ENCODE peak calls at places on chromosomes 7 and 10, in six cellular contexts. E is brain microvascular endothelial cell; C is OCI-LY7; G is HEK293T; N is central memory CD4-positive, alpha-beta T cell; H is T follicular helper cell. D is an unnamed sample.

GRCh38 chr7:43141091-43141490 is 28.6 kb downstream of the HECW1 start:
- DNase-seq in E (no peak), C (no peak), G (no peak), N (no peak), H (no peak), D (no peak)

GRCh38 chr7:141073641-141074161 is at the start of gene TMEM178B:
- DNase-seq in E (no peak), C (no peak), G (peak), N (no peak), H (no peak), D (no peak)

GRCh38 chr7:65233409-65234034 is 140.1 kb upstream of the ZNF92 start:
- DNase-seq in E (no peak), C (no peak), G (no peak), N (no peak), H (no peak), D (no peak)

GRCh38 chr10:49300140-49300974 is 1.4 kb downstream of the C10orf71 start:
- DNase-seq in E (no peak), C (peak), G (no peak), N (no peak), H (no peak), D (no peak)

GRCh38 chr10:16652154-16652553 is 130.5 kb upstream of the C1QL3 start:
- DNase-seq in E (peak), C (no peak), G (no peak), N (no peak), H (no peak), D (no peak)

GRCh38 chr7:45681596-45682357 is 107.6 kb downstream of the ADCY1 start:
- DNase-seq in E (no peak), C (no peak), G (no peak), N (no peak), H (no peak), D (no peak)

GRCh38 chr10:103278424-103278823 is 1.5 kb downstream of the INA start:
- DNase-seq in E (no peak), C (no peak), G (no peak), N (no peak), H (no peak), D (no peak)

GRCh38 chr10:84401838-84402611 is 73.6 kb downstream of the CCSER2 start:
- DNase-seq in E (no peak), C (no peak), G (no peak), N (no peak), H (no peak), D (no peak)

GRCh38 chr10:32341596-32341995 is 5.4 kb downstream of the EPC1 start:
- DNase-seq in E (no peak), C (no peak), G (no peak), N (no peak), H (no peak), D (no peak)

GRCh38 chr7:28068811-28069216 is 111.8 kb downstream of the JAZF1 start:
- DNase-seq in E (peak), C (no peak), G (no peak), N (no peak), H (no peak), D (no peak)

GRCh38 chr7:157523371-157523765 is 186.6 kb downstream of the DNAJB6 start:
- DNase-seq in E (no peak), C (no peak), G (no peak), N (no peak), H (no peak), D (no peak)

GRCh38 chr10:131760416-131761166 is 140.2 kb upstream of the PPP2R2D start:
- DNase-seq in E (no peak), C (no peak), G (no peak), N (no peak), H (no peak), D (no peak)

GRCh38 chr10:95285556-95285955 is 5.2 kb downstream of the PDLIM1 start:
- DNase-seq in E (no peak), C (no peak), G (no peak), N (no peak), H (no peak), D (no peak)

GRCh38 chr10:117363027-117363426 is 12.2 kb downstream of the PDZD8 start:
- DNase-seq in E (no peak), C (no peak), G (no peak), N (no peak), H (no peak), D (no peak)

GRCh38 chr10:28137907-28138880 is 139.3 kb upstream of the ODAD2 start:
- DNase-seq in E (peak), C (no peak), G (no peak), N (no peak), H (no peak), D (no peak)

GRCh38 chr7:26853788-26854393 is 10.5 kb downstream of the SKAP2 start:
- DNase-seq in E (no peak), C (peak), G (no peak), N (peak), H (no peak), D (peak)

GRCh38 chr10:30433286-30433778 is 652 bp upstream of the MAP3K8 start:
- DNase-seq in E (peak), C (peak), G (peak), N (peak), H (no peak), D (no peak)